ENCODE peak calls at places on chromosomes 1 and 21, in ten cellular contexts. C is HCT116, Q is endothelial cell of umbilical vein, P is GM12891, L is stomach, H is GM12878, Z is spleen, B is GM23338, N is Panc1, D is breast epithelium. T is an unnamed sample.

GRCh38 chr1:21189906-21190500 is 13.3 kb upstream of the EIF4G3 start:
- DNase-seq in L (no peak), N (no peak), Z (no peak), P (no peak), D (no peak), Q (peak; percentile 42), C (no peak), B (no peak), H (no peak), T (no peak)

GRCh38 chr1:154536570-154536969 is 21.9 kb downstream of the UBE2Q1 start:
- DNase-seq in B (no peak), P (no peak), N (no peak), D (no peak), H (no peak), L (no peak), Q (no peak), C (no peak), Z (no peak), T (no peak)

GRCh38 chr1:226064168-226064815 is 1.8 kb downstream of the H3-3A start:
- DNase-seq in Z (no peak), B (no peak), L (peak; percentile 36), N (no peak), Q (peak; percentile 29), H (no peak), D (no peak), C (no peak), P (no peak), T (no peak)

GRCh38 chr21:44263221-44263671 is 1.5 kb upstream of the DNMT3L start:
- DNase-seq in H (no peak), N (no peak), Q (no peak), Z (peak; percentile 60), C (no peak), D (no peak), B (peak; percentile 52), L (no peak), P (no peak), T (no peak)

GRCh38 chr1:16014509-16015482 is 3.0 kb downstream of the HSPB7 start:
- DNase-seq in P (no peak), B (no peak), C (no peak), L (peak; percentile 74), Z (no peak), D (no peak), H (no peak), Q (no peak), N (no peak), T (peak; percentile 60)

GRCh38 chr1:41580520-41581172 is 96.2 kb upstream of the EDN2 start:
- DNase-seq in B (no peak), Z (no peak), Q (no peak), H (no peak), C (no peak), L (peak; percentile 17), N (no peak), D (no peak), P (no peak), T (no peak)

GRCh38 chr1:22806584-22806983 is 95.9 kb downstream of the EPHB2 start:
- DNase-seq in C (no peak), P (no peak), N (no peak), L (no peak), Q (no peak), B (no peak), D (no peak), H (no peak), Z (no peak), T (no peak)

GRCh38 chr1:199616947-199617346 is 410.6 kb upstream of the NR5A2 start:
- DNase-seq in B (no peak), Z (no peak), H (no peak), D (no peak), P (no peak), Q (peak; percentile 6), L (no peak), N (no peak), C (no peak), T (no peak)

GRCh38 chr1:199490804-199491527 is 536.5 kb upstream of the NR5A2 start:
- DNase-seq in D (no peak), Q (no peak), Z (no peak), B (peak; percentile 34), C (peak; percentile 4), H (no peak), P (no peak), N (no peak), L (no peak), T (no peak)

GRCh38 chr1:47533176-47534039 is 95.6 kb downstream of the FOXD2 start:
- DNase-seq in N (no peak), B (peak; percentile 88), Z (no peak), D (peak; percentile 21), H (no peak), P (no peak), L (peak; percentile 35), C (no peak), Q (peak; percentile 66), T (peak; percentile 34)

GRCh38 chr1:111793896-111794295 is 38.2 kb downstream of the DDX20 start:
- DNase-seq in B (no peak), L (no peak), D (no peak), H (no peak), Q (no peak), C (no peak), P (no peak), N (no peak), Z (no peak), T (no peak)

GRCh38 chr1:67735806-67736627 is 51.0 kb downstream of the GADD45A start:
- DNase-seq in L (peak; percentile 72), Z (peak; percentile 88), N (no peak), B (no peak), P (no peak), H (peak; percentile 64), Q (peak; percentile 98), D (peak; percentile 78), C (peak; percentile 45), T (peak; percentile 78)

GRCh38 chr1:115539061-115539460 is 102.7 kb upstream of the VANGL1 start:
- DNase-seq in P (no peak), C (no peak), L (no peak), Z (no peak), B (no peak), N (no peak), Q (no peak), D (no peak), H (no peak), T (no peak)

GRCh38 chr1:14946567-14947285 is 206.8 kb upstream of the TMEM51 start:
- DNase-seq in P (no peak), Q (peak; percentile 34), Z (no peak), D (no peak), N (no peak), C (no peak), B (no peak), H (no peak), L (peak; percentile 47), T (peak; percentile 21)

GRCh38 chr21:14874379-14874778 is 190.4 kb downstream of the NRIP1 start:
- DNase-seq in B (no peak), N (no peak), H (no peak), L (no peak), P (no peak), Z (no peak), D (no peak), C (no peak), Q (no peak), T (no peak)

GRCh38 chr1:84298336-84298687 is 3.2 kb upstream of the SAMD13 start:
- DNase-seq in B (peak; percentile 49), N (no peak), H (no peak), P (peak; percentile 61), L (peak; percentile 62), Z (peak; percentile 92), C (no peak), D (no peak), Q (peak; percentile 61), T (peak; percentile 66)
- TF ChIP-seq POLR2AphosphoS5 in B (no peak), N (no peak), H (no peak), P (no peak), L (peak; percentile 41), Z (peak; percentile 62), C (peak; percentile 73), D (peak; percentile 25), Q (peak; percentile 62), T (peak; percentile 78)

DNA sequence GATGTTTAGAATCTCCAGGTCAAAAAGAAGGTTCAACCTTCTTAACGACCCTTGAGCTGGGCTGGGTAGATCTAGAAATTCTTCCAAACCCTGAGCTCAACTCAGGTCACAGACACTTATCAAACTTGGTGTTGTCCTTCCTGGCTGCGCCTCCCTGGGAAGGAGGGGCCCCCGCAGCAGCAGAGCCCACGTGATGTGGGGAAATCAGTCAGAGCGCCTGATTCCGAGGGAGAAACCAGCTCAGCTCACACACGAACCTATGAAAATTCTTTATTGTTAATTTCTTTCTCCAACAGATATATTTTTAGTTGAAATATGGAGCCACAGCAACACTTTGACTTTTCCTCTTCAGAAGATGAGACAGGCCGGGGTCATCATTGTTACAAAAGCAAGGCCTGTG is 24.3 kb upstream of the CLSTN1 start:
- DNase-seq in Z (no peak), B (no peak), H (no peak), Q (no peak), L (no peak), D (no peak), N (no peak), C (no peak), P (no peak), T (no peak)
- TF ChIP-seq POLR2AphosphoS5 in Z (no peak), B (no peak), H (no peak), Q (no peak), L (no peak), D (no peak), N (no peak), C (no peak), P (no peak), T (no peak)

DNA sequence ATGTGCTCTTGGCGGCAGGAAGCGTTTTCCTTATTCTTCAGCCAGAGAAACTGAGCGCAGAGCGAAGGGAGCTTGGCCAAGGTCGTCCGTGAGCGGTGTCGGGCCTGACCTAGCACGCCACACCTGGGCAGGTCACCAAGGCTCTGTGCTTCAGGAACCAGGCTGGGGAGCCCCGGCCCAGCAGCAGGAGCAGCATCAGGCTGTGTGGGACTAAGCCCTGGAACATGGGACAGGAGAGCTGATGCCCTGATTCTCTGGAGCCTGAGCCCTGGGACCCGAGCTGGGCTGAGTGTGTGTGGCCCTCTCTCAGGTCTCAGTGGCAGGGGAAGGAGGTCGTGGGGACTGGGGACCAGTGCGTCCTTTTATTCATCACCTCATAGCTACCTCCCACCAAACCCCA is 65.2 kb upstream of the ABCG1 start:
- DNase-seq in L (no peak), P (no peak), H (no peak), D (no peak), N (no peak), Z (no peak), Q (no peak), B (no peak), C (no peak), T (no peak)
- TF ChIP-seq POLR2AphosphoS5 in L (no peak), P (no peak), H (no peak), D (no peak), N (no peak), Z (no peak), Q (no peak), B (no peak), C (no peak), T (no peak)

DNA sequence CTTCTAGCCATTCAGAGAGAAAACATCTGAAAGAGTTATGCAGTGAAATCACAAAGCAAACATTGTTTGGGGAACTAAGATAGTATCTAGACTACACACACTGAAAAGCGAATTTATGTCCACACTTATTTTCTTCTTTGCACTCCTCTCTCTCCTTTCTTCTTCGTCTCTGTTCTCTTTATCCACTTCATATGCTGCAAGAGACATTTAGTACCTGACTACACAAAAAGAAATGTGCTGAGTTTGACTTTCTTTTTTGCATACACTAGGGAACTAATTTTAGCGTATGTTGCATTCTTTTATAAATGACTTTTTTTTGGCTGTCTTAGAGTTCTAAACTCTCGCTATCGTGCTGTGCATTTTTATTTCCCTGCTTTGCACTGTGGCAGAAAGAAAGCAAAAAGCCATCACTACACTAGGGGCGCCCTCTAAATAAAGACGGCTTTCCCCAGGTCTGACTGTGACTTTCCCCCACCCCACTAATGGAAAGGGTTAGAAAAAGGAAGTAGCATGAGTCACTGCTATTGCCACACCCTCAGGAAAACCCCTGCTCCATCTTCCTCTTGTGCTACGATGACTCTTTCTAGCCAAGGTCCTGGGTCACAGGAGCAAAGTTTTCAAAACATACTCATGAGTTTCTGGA is 65.7 kb downstream of the MAP3K7CL start:
- DNase-seq in D (no peak), Z (no peak), N (peak; percentile 87), Q (peak; percentile 90), P (peak; percentile 46), H (peak; percentile 90), L (peak; percentile 53), C (peak; percentile 77), B (peak; percentile 33), T (peak; percentile 51)
- TF ChIP-seq POLR2AphosphoS5 in D (no peak), Z (peak; percentile 84), N (no peak), Q (peak; percentile 75), P (no peak), H (peak; percentile 26), L (peak; percentile 63), C (peak; percentile 37), B (no peak), T (no peak)